ENCODE peak calls at places on chromosome 9, in nine cellular contexts. J is cardiac fibroblast; B is NCI-H1092; X is NCI-H774; Z is bronchial epithelial cell; E is CD4-positive, alpha-beta T cell; D is endodermal cell; R is NCI-H2081 treated with DMSO at 0.1 percent for 48 hours; C is NCI-H345. S is an unnamed sample.

GRCh38 chr9:134209731-134210311 is 45.5 kb upstream of the RNU6ATAC start:
- DNase-seq in J (no peak), B (no peak), X (no peak), Z (no peak), E (no peak), D (no peak), R (no peak), C (no peak), S (no peak)

GRCh38 chr9:108994695-108995094 is 18.6 kb downstream of the CTNNAL1 start:
- DNase-seq in J (peak), B (no peak), X (no peak), Z (peak), E (no peak), D (no peak), R (no peak), C (no peak), S (no peak)

GRCh38 chr9:122129969-122130368 is 29.6 kb downstream of the NDUFA8 start:
- DNase-seq in J (no peak), B (no peak), X (no peak), Z (no peak), E (no peak), D (no peak), R (no peak), C (no peak), S (no peak)

GRCh38 chr9:112069318-112070169 is 105.6 kb downstream of the SUSD1 start:
- DNase-seq in J (no peak), B (no peak), X (no peak), Z (no peak), E (no peak), D (no peak), R (no peak), C (no peak), S (no peak)

GRCh38 chr9:71120439-71121247 is 778 bp downstream of the TRPM3 start:
- DNase-seq in J (no peak), B (no peak), X (no peak), Z (no peak), E (no peak), D (no peak), R (no peak), C (no peak), S (no peak)

GRCh38 chr9:123425261-123425821 is 69.3 kb downstream of the CRB2 start:
- DNase-seq in J (no peak), B (no peak), X (no peak), Z (no peak), E (no peak), D (peak), R (no peak), C (no peak), S (no peak)

GRCh38 chr9:22170162-22170932 is 161.2 kb upstream of the CDKN2B start:
- DNase-seq in J (peak), B (no peak), X (no peak), Z (peak), E (no peak), D (no peak), R (no peak), C (no peak), S (peak)

GRCh38 chr9:125611366-125611765 is 95.6 kb downstream of the MAPKAP1 start:
- DNase-seq in J (no peak), B (no peak), X (no peak), Z (no peak), E (no peak), D (no peak), R (no peak), C (no peak), S (no peak)

GRCh38 chr9:92808726-92809451 is 44.3 kb upstream of the BICD2 start:
- DNase-seq in J (peak), B (peak), X (peak), Z (peak), E (peak), D (peak), R (no peak), C (peak), S (peak)

GRCh38 chr9:78118742-78119473 is 87.3 kb upstream of the GNAQ start:
- DNase-seq in J (peak), B (no peak), X (no peak), Z (peak), E (no peak), D (no peak), R (no peak), C (no peak), S (peak)

GRCh38 chr9:88433583-88434240 is 45.5 kb downstream of the SPIN1 start:
- DNase-seq in J (peak), B (no peak), X (no peak), Z (peak), E (no peak), D (no peak), R (no peak), C (no peak), S (peak)

GRCh38 chr9:84463272-84463671 is 122.7 kb upstream of the SLC28A3 start:
- DNase-seq in J (no peak), B (no peak), X (no peak), Z (no peak), E (no peak), D (no peak), R (no peak), C (no peak), S (no peak)

GRCh38 chr9:20186823-20187222 is 398.0 kb upstream of the SLC24A2 start:
- DNase-seq in J (no peak), B (no peak), X (no peak), Z (no peak), E (no peak), D (no peak), R (no peak), C (no peak), S (no peak)

GRCh38 chr9:109469646-109470358 is 28.3 kb downstream of the PTPN3 start:
- DNase-seq in J (peak), B (peak), X (peak), Z (peak), E (peak), D (peak), R (peak), C (peak), S (peak)

GRCh38 chr9:76198336-76198735 is 195.9 kb downstream of the RFK start:
- DNase-seq in J (peak), B (no peak), X (no peak), Z (no peak), E (no peak), D (no peak), R (no peak), C (no peak), S (peak)

GRCh38 chr9:81492710-81493447 is 196.5 kb downstream of the TLE1 start:
- DNase-seq in J (peak), B (no peak), X (no peak), Z (peak), E (no peak), D (no peak), R (no peak), C (no peak), S (peak)

GRCh38 chr9:125442471-125442870 is 180.8 kb downstream of the GAPVD1 start:
- DNase-seq in J (no peak), B (no peak), X (no peak), Z (no peak), E (no peak), D (no peak), R (no peak), C (no peak), S (no peak)

GRCh38 chr9:7174884-7175283 is 417.1 kb downstream of the KDM4C start:
- DNase-seq in J (no peak), B (no peak), X (no peak), Z (no peak), E (no peak), D (peak), R (no peak), C (no peak), S (no peak)

GRCh38 chr9:118721276-118721675 is 648.0 kb downstream of the BRINP1 start:
- DNase-seq in J (no peak), B (no peak), X (no peak), Z (no peak), E (no peak), D (no peak), R (no peak), C (no peak), S (no peak)

GRCh38 chr9:131308906-131309305 is 19.4 kb downstream of the PLPP7 start:
- DNase-seq in J (no peak), B (no peak), X (no peak), Z (no peak), E (no peak), D (no peak), R (no peak), C (no peak), S (no peak)

GRCh38 chr9:104743377-104743985 is 4.0 kb upstream of the NIPSNAP3A start:
- DNase-seq in J (peak), B (peak), X (peak), Z (peak), E (no peak), D (peak), R (peak), C (peak), S (peak)

GRCh38 chr9:137255448-137256114 is 454 bp downstream of the NELFB start:
- DNase-seq in J (peak), B (no peak), X (peak), Z (no peak), E (no peak), D (no peak), R (no peak), C (peak), S (peak)

GRCh38 chr9:130532426-130532825 is 47.0 kb upstream of the FUBP3 start:
- DNase-seq in J (no peak), B (no peak), X (no peak), Z (peak), E (no peak), D (no peak), R (no peak), C (no peak), S (no peak)

GRCh38 chr9:72304538-72304937 is 60.5 kb downstream of the ZFAND5 start:
- DNase-seq in J (no peak), B (no peak), X (no peak), Z (no peak), E (no peak), D (no peak), R (no peak), C (no peak), S (no peak)

GRCh38 chr9:134627417-134628353 is 13.9 kb upstream of the COL5A1 start:
- DNase-seq in J (no peak), B (no peak), X (no peak), Z (no peak), E (no peak), D (peak), R (no peak), C (no peak), S (no peak)

GRCh38 chr9:128628471-128629048 is 28.1 kb downstream of the DYNC2I2 start:
- DNase-seq in J (peak), B (no peak), X (no peak), Z (no peak), E (no peak), D (peak), R (no peak), C (no peak), S (peak)

GRCh38 chr9:120559546-120559945 is 20.4 kb downstream of the CDK5RAP2 start:
- DNase-seq in J (no peak), B (no peak), X (no peak), Z (no peak), E (no peak), D (no peak), R (no peak), C (no peak), S (no peak)

GRCh38 chr9:129140397-129141065 is 29.3 kb downstream of the PTPA start:
- DNase-seq in J (peak), B (peak), X (no peak), Z (peak), E (no peak), D (peak), R (no peak), C (peak), S (no peak)

GRCh38 chr9:91572044-91572443 is 148.4 kb upstream of the NFIL3 start:
- DNase-seq in J (peak), B (no peak), X (peak), Z (peak), E (no peak), D (peak), R (peak), C (peak), S (no peak)

GRCh38 chr9:71364196-71364955 is 243.0 kb upstream of the TRPM3 start:
- DNase-seq in J (no peak), B (no peak), X (no peak), Z (no peak), E (no peak), D (no peak), R (no peak), C (no peak), S (peak)

GRCh38 chr9:125889122-125889523 is 141.9 kb downstream of the PBX3 start:
- DNase-seq in J (peak), B (no peak), X (no peak), Z (no peak), E (no peak), D (peak), R (no peak), C (peak), S (peak)

GRCh38 chr9:5529683-5530221 is 19.4 kb downstream of the PDCD1LG2 start:
- DNase-seq in J (no peak), B (no peak), X (no peak), Z (peak), E (no peak), D (no peak), R (no peak), C (no peak), S (no peak)

GRCh38 chr9:129849901-129850300 is 14.6 kb downstream of the USP20 start:
- DNase-seq in J (no peak), B (no peak), X (no peak), Z (no peak), E (no peak), D (no peak), R (no peak), C (no peak), S (no peak)